ENCODE peak calls at places on chromosomes 12 and 14, in five cellular contexts. I is heart right ventricle; L is activated CD4-positive, alpha-beta memory T cell treated with anti-CD3 and anti-CD28 coated beads, Interleukin-2, amount 10 ng/mL, durations not matched to agents 7 days and 5 days; R is IMR-90; P is stimulated activated naive B cell treated with anti-CD40 and anti-IgM and Interleukin-4, amounts not matched to agents 10 μg/mL and 1 μg/mL and 100 μg/mL, for 72 hours. O is an unnamed sample.
A peak's percentile ranks its signal among the peaks of the same experiment; 100 is the strongest.

GRCh38 chr12:6378709-6379427 is 3.5 kb upstream of the SCNN1A start:
- DNase-seq in R (no peak), I (no peak), L (no peak), P (no peak), O (no peak)

GRCh38 chr12:111687255-111687654 is 1.4 kb downstream of the ACAD10 start:
- DNase-seq in P (no peak), L (peak; percentile 19), I (no peak), R (no peak), O (no peak)

GRCh38 chr12:9367201-9367600 is 159.0 kb upstream of the PZP start:
- DNase-seq in I (no peak), L (no peak), P (no peak), R (no peak), O (no peak)

GRCh38 chr14:53432378-53432802 is 279.3 kb upstream of the DDHD1 start:
- DNase-seq in R (peak; percentile 60), L (no peak), P (no peak), I (no peak), O (no peak)

GRCh38 chr12:118312578-118312977 is 60.1 kb downstream of the TAOK3 start:
- DNase-seq in P (no peak), I (no peak), R (no peak), L (no peak), O (no peak)

GRCh38 chr14:81402123-81402495 is 2.0 kb upstream of the STON2 start:
- DNase-seq in I (no peak), L (no peak), P (no peak), R (no peak), O (no peak)

GRCh38 chr14:73789996-73790581 is 61.5 kb upstream of the PTGR2 start:
- DNase-seq in P (no peak), R (peak; percentile 97), I (peak; percentile 54), L (no peak), O (no peak)

GRCh38 chr12:42648061-42648460 is 58.5 kb upstream of the PRICKLE1 start:
- DNase-seq in L (no peak), R (no peak), P (no peak), I (no peak), O (no peak)

GRCh38 chr12:121719926-121720414 is 7.4 kb downstream of the TMEM120B start:
- DNase-seq in P (no peak), I (no peak), L (no peak), R (peak; percentile 93), O (no peak)

GRCh38 chr12:98745578-98746391 is 100.7 kb downstream of the APAF1 start:
- DNase-seq in P (no peak), L (peak; percentile 50), R (peak; percentile 11), I (no peak), O (no peak)

GRCh38 chr14:89445252-89445973 is 28.4 kb upstream of the FOXN3 start:
- DNase-seq in P (peak; percentile 39), L (peak; percentile 32), R (peak; percentile 33), I (no peak), O (no peak)

GRCh38 chr14:91018465-91018864 is 42.0 kb downstream of the RPS6KA5 start:
- DNase-seq in P (no peak), R (no peak), I (no peak), L (no peak), O (no peak)

GRCh38 chr12:46356655-46357437 is 15.7 kb downstream of the SLC38A2 start:
- DNase-seq in P (no peak), R (no peak), L (no peak), I (no peak), O (peak; percentile 35)

GRCh38 chr14:75845136-75845804 is 136.5 kb downstream of the TGFB3 start:
- DNase-seq in I (no peak), R (no peak), P (no peak), L (no peak), O (no peak)

GRCh38 chr12:124213606-124214347 is 81.1 kb upstream of the RFLNA start:
- DNase-seq in L (no peak), P (no peak), I (no peak), R (no peak), O (no peak)

GRCh38 chr14:48350971-48351370 is 675.6 kb upstream of the MDGA2 start:
- DNase-seq in R (peak; percentile 66), L (no peak), I (no peak), P (no peak), O (no peak)

GRCh38 chr12:109440851-109441490 is 36.1 kb downstream of the KCTD10 start:
- DNase-seq in I (no peak), R (no peak), L (no peak), P (no peak), O (no peak)

GRCh38 chr14:75389679-75390078 is 38.1 kb upstream of the JDP2 start:
- DNase-seq in R (peak; percentile 17), P (no peak), I (no peak), L (no peak), O (no peak)

GRCh38 chr14:35335388-35336092 is 43.4 kb downstream of the PSMA6 start:
- DNase-seq in I (peak; percentile 65), P (no peak), L (no peak), R (no peak), O (peak; percentile 78)

GRCh38 chr14:61350427-61350826 is 29.0 kb downstream of the PRKCH start:
- DNase-seq in L (no peak), I (no peak), P (no peak), R (no peak), O (no peak)

GRCh38 chr12:90770861-90771260 is 184.1 kb downstream of the CCER1 start:
- DNase-seq in L (no peak), I (no peak), R (no peak), P (no peak), O (no peak)

GRCh38 chr14:58280954-58281787 is 17.2 kb upstream of the ARID4A start:
- DNase-seq in L (peak; percentile 28), I (no peak), P (peak; percentile 38), R (peak; percentile 92), O (no peak)

GRCh38 chr12:116152268-116152667 is 125.2 kb downstream of the MED13L start:
- DNase-seq in P (no peak), I (no peak), R (peak; percentile 92), L (no peak), O (no peak)

O was measured in pancreas.